ENCODE peak calls at places on chromosomes 13 and 19, in eight cellular contexts. V is suprapubic skin, J is tibial nerve, A is vagina, M is body of pancreas, I is H1, Y is esophagus squamous epithelium, S is heart left ventricle. B is an unnamed sample.
A peak's percentile ranks its signal among the peaks of the same experiment; 100 is the strongest.

GRCh38 chr19:17718467-17718987 is 753 bp upstream of the MAP1S start:
- DNase-seq in V (no peak), J (no peak), A (no peak), M (no peak), I (no peak), Y (no peak), S (no peak), B (no peak)

GRCh38 chr13:60112771-60113170 is 51.0 kb downstream of the DIAPH3 start:
- DNase-seq in V (no peak), J (no peak), A (no peak), M (no peak), I (no peak), Y (no peak), S (no peak), B (no peak)

GRCh38 chr13:24682353-24682752 is 2.1 kb downstream of the ATP12A start:
- DNase-seq in V (no peak), J (no peak), A (no peak), M (no peak), I (no peak), Y (no peak), S (no peak), B (no peak)

GRCh38 chr19:18176367-18177310 is 3.0 kb downstream of the IFI30 start:
- DNase-seq in V (no peak), J (no peak), A (peak; percentile 74), M (no peak), I (no peak), Y (no peak), S (no peak), B (no peak)

GRCh38 chr13:113022391-113023216 is 53.6 kb downstream of the MCF2L start:
- DNase-seq in V (no peak), J (no peak), A (no peak), M (no peak), I (no peak), Y (no peak), S (no peak), B (no peak)

GRCh38 chr13:102678339-102679122 is 16.3 kb downstream of the METTL21C start:
- DNase-seq in V (no peak), J (no peak), A (no peak), M (no peak), I (no peak), Y (no peak), S (no peak), B (no peak)

GRCh38 chr19:30498707-30499106 is 126.5 kb downstream of the ZNF536 start:
- DNase-seq in V (no peak), J (no peak), A (no peak), M (no peak), I (peak; percentile 81), Y (no peak), S (no peak), B (no peak)

GRCh38 chr13:110126391-110126961 is 180.5 kb downstream of the COL4A1 start:
- DNase-seq in V (no peak), J (no peak), A (no peak), M (peak; percentile 34), I (no peak), Y (no peak), S (peak; percentile 88), B (peak; percentile 60)

GRCh38 chr13:30021611-30022010 is 171.2 kb upstream of the UBL3 start:
- DNase-seq in V (no peak), J (no peak), A (no peak), M (no peak), I (no peak), Y (no peak), S (no peak), B (no peak)

GRCh38 chr13:82802528-82802927 is 1079.7 kb downstream of the SLITRK1 start:
- DNase-seq in V (no peak), J (no peak), A (no peak), M (no peak), I (no peak), Y (no peak), S (no peak), B (no peak)

GRCh38 chr19:30696514-30696913 is 324.3 kb downstream of the ZNF536 start:
- DNase-seq in V (peak; percentile 40), J (no peak), A (no peak), M (peak; percentile 77), I (peak; percentile 82), Y (no peak), S (no peak), B (no peak)

GRCh38 chr13:52738719-52739467 is 727 bp downstream of the CNMD start:
- DNase-seq in V (no peak), J (no peak), A (no peak), M (peak; percentile 32), I (peak; percentile 82), Y (no peak), S (no peak), B (no peak)

GRCh38 chr19:10602330-10603083 is 15.4 kb upstream of the AP1M2 start:
- DNase-seq in V (peak; percentile 92), J (peak; percentile 76), A (no peak), M (peak; percentile 88), I (peak; percentile 89), Y (no peak), S (peak; percentile 87), B (peak; percentile 88)

GRCh38 chr13:46664195-46664594 is 111.2 kb downstream of the LRCH1 start:
- DNase-seq in V (no peak), J (no peak), A (no peak), M (no peak), I (no peak), Y (no peak), S (no peak), B (no peak)

GRCh38 chr13:46662690-46663089 is 109.7 kb downstream of the LRCH1 start:
- DNase-seq in V (no peak), J (no peak), A (no peak), M (no peak), I (no peak), Y (no peak), S (no peak), B (no peak)

GRCh38 chr13:46663644-46664043 is 110.7 kb downstream of the LRCH1 start:
- DNase-seq in V (no peak), J (no peak), A (no peak), M (no peak), I (no peak), Y (no peak), S (no peak), B (no peak)

GRCh38 chr13:46665243-46665629 is 112.3 kb downstream of the LRCH1 start:
- DNase-seq in V (no peak), J (no peak), A (no peak), M (no peak), I (no peak), Y (no peak), S (no peak), B (no peak)

GRCh38 chr13:46663216-46663615 is 110.2 kb downstream of the LRCH1 start:
- DNase-seq in V (no peak), J (no peak), A (no peak), M (no peak), I (no peak), Y (no peak), S (no peak), B (no peak)
- H3K4me1 ChIP-seq in V (peaks cover 30% of the 10 kb centered on the region), J (peaks cover 22% of the 10 kb centered on the region), A (peaks cover 48% of the 10 kb centered on the region), M (peaks cover 68% of the 10 kb centered on the region), I (peaks cover 3% of the 10 kb centered on the region), Y (peaks cover 59% of the 10 kb centered on the region), S (peaks cover 78% of the 10 kb centered on the region), B (peaks cover 5% of the 10 kb centered on the region)

DNA sequence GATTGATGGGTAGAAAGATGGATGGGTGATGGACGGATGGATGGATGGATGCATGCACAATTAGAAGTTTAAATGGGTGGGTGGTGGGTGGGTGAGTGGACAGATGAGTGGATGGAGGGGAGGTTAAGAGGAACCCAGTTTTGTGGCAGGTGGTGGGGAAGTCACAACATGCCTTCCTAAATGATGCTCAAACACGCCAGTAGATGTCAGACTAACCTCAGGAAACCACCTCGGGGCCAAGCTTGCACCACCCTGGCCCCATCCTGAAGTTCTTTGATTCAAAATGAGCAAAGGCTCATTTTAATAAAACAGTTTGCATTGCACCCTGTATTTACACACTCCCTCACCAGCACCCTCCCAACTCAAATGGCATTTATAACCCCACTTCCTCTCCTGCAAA is 91.3 kb upstream of the CACNA1A start:
- DNase-seq in V (no peak), J (peak; percentile 47), A (no peak), M (peak; percentile 50), I (peak; percentile 56), Y (no peak), S (peak; percentile 54), B (peak; percentile 46)
- H3K36me3 ChIP-seq in V (no peaks in the 10 kb centered on the region), J (no peaks in the 10 kb centered on the region), A (no peaks in the 10 kb centered on the region), M (no peaks in the 10 kb centered on the region), I (no peaks in the 10 kb centered on the region), Y (no peaks in the 10 kb centered on the region), S (no peaks in the 10 kb centered on the region), B (no peaks in the 10 kb centered on the region)

GRCh38 chr19:8001995-8002849 is 3.2 kb downstream of the ELAVL1 start:
- DNase-seq in V (peak; percentile 87), J (peak; percentile 74), A (no peak), M (peak; percentile 83), I (peak; percentile 99), Y (peak; percentile 12), S (peak; percentile 81), B (peak; percentile 77)

GRCh38 chr19:8004001-8004400 is 1.4 kb downstream of the ELAVL1 start:
- DNase-seq in V (no peak), J (no peak), A (no peak), M (no peak), I (no peak), Y (no peak), S (no peak), B (no peak)

GRCh38 chr19:8004723-8005513 is 523 bp downstream of the ELAVL1 start:
- DNase-seq in V (no peak), J (no peak), A (no peak), M (peak; percentile 25), I (no peak), Y (no peak), S (no peak), B (no peak)

GRCh38 chr19:8001651-8001994 is 3.8 kb downstream of the ELAVL1 start:
- DNase-seq in V (no peak), J (no peak), A (no peak), M (no peak), I (no peak), Y (no peak), S (no peak), B (no peak)

DNA sequence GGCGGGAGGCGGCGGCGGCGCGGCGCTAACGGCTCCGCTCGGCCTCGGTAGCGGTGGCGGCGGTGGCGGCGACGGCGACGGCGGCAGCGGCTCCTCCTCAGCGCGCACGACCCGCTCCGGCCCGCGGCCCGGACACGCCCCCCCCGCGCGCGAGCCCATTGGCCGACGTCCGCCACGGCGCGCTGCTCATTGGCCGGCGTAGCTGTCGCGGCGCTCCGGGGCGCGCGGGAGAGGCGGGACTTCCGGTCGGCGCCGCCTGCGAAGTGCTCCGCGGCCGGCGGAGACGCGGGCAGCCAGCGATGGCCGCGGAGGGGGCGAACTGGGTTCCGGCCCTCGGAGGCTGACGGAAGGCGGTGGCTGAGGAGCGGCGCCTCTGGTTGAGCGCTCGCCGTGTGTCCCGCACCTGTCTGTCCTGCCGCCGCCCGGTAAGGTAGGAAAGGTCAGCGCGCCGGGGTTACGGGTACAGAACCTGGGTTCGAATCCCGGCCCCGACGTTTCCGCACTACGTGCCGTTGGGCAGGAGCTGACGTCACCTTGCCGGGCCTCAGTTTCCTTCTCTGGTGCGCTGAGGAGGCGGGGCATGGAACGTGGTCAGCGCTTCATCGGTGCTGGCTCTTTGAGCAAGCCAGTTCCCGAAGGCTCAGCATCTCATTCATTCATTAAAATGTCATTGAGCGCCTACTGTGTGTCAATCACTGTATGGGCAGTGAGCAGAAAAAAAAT is at the start of gene ELAVL1:
- DNase-seq in V (peak; percentile 90), J (peak; percentile 77), A (no peak), M (peak; percentile 93), I (peak; percentile 94), Y (peak; percentile 33), S (peak; percentile 92), B (peak; percentile 86)
- TF ChIP-seq POLR2A in V (peak; percentile 18), J (peak; percentile 57), A (no peak), M (no peak), I (peak; percentile 80), Y (peak; percentile 48), S (peak; percentile 67), B (peak; percentile 36)

GRCh38 chr13:111204438-111205177 is 89.5 kb downstream of the ARHGEF7 start:
- DNase-seq in V (no peak), J (peak; percentile 72), A (no peak), M (peak; percentile 39), I (peak; percentile 54), Y (no peak), S (peak; percentile 65), B (peak; percentile 63)
- H3K4me1 ChIP-seq in V (peaks cover 35% of the 10 kb centered on the region), J (peaks cover 42% of the 10 kb centered on the region), A (peaks cover 65% of the 10 kb centered on the region), M (peaks cover 28% of the 10 kb centered on the region), I (peaks cover 15% of the 10 kb centered on the region), Y (peaks cover 64% of the 10 kb centered on the region), S (peaks cover 82% of the 10 kb centered on the region), B (peaks cover 9% of the 10 kb centered on the region)

B was measured in adrenal gland.